ENCODE peak calls at places on chromosomes 5 and 9, in six cellular contexts. S, J, U, X, G and D are unnamed samples.

GRCh38 chr9:131739192-131739961 is 499 bp downstream of the RAPGEF1 start:
- DNase-seq in S (no peak), J (peak; percentile 42), U (no peak), X (no peak), G (peak; percentile 46), D (no peak)

GRCh38 chr5:149170292-149170691 is 29.0 kb downstream of the ABLIM3 start:
- DNase-seq in S (no peak), J (no peak), U (no peak), X (no peak), G (no peak), D (no peak)

GRCh38 chr5:181188700-181189362 is 16.2 kb downstream of the TRIM7 start:
- DNase-seq in S (peak; percentile 84), J (peak; percentile 70), U (peak; percentile 85), X (no peak), G (peak; percentile 61), D (peak; percentile 64)

GRCh38 chr9:72990397-72991182 is 37.7 kb upstream of the ALDH1A1 start:
- DNase-seq in S (no peak), J (no peak), U (no peak), X (no peak), G (no peak), D (no peak)

GRCh38 chr9:109799792-109800191 is 19.8 kb downstream of the PALM2AKAP2 start:
- DNase-seq in S (peak; percentile 47), J (no peak), U (no peak), X (no peak), G (no peak), D (no peak)

GRCh38 chr9:127336708-127337352 is 60.1 kb upstream of the SLC2A8 start:
- DNase-seq in S (peak; percentile 90), J (no peak), U (peak; percentile 82), X (no peak), G (peak; percentile 82), D (no peak)

GRCh38 chr9:13810510-13810909 is 503.4 kb downstream of the NFIB start:
- DNase-seq in S (no peak), J (no peak), U (peak; percentile 25), X (no peak), G (no peak), D (no peak)

GRCh38 chr5:90898330-90899013 is 339.9 kb downstream of the ADGRV1 start:
- DNase-seq in S (no peak), J (no peak), U (no peak), X (no peak), G (no peak), D (no peak)

GRCh38 chr5:93593476-93594060 is 10.5 kb downstream of the NR2F1 start:
- DNase-seq in S (no peak), J (no peak), U (no peak), X (no peak), G (no peak), D (no peak)

GRCh38 chr9:106075991-106076390 is 381.6 kb downstream of the TMEM38B start:
- DNase-seq in S (peak; percentile 73), J (no peak), U (peak; percentile 74), X (no peak), G (no peak), D (no peak)

GRCh38 chr9:82549174-82549821 is 513.6 kb downstream of the RASEF start:
- DNase-seq in S (no peak), J (no peak), U (no peak), X (peak; percentile 11), G (no peak), D (no peak)

GRCh38 chr5:32259033-32259432 is 53.7 kb downstream of the MTMR12 start:
- DNase-seq in S (no peak), J (no peak), U (no peak), X (no peak), G (no peak), D (no peak)

GRCh38 chr9:89793551-89793950 is 188.7 kb downstream of the GADD45G start:
- DNase-seq in S (no peak), J (no peak), U (no peak), X (no peak), G (no peak), D (no peak)

GRCh38 chr5:71910741-71911140 is 191.7 kb downstream of the CARTPT start:
- DNase-seq in S (peak; percentile 48), J (no peak), U (no peak), X (no peak), G (no peak), D (no peak)

GRCh38 chr5:32342656-32343055 is 29.9 kb upstream of the MTMR12 start:
- DNase-seq in S (no peak), J (no peak), U (no peak), X (no peak), G (no peak), D (no peak)

GRCh38 chr5:113900831-113901230 is 387.3 kb downstream of the YTHDC2 start:
- DNase-seq in S (no peak), J (no peak), U (no peak), X (no peak), G (no peak), D (no peak)

GRCh38 chr9:137056739-137057407 is 3.0 kb upstream of the ENTPD2 start:
- DNase-seq in S (no peak), J (no peak), U (no peak), X (no peak), G (no peak), D (no peak)

GRCh38 chr5:7747728-7748127 is 103.2 kb downstream of the CFAP90 start:
- DNase-seq in S (no peak), J (no peak), U (no peak), X (no peak), G (no peak), D (no peak)

GRCh38 chr9:93674580-93675335 is 98.4 kb downstream of the PHF2 start:
- DNase-seq in S (peak; percentile 29), J (peak; percentile 2), U (peak; percentile 13), X (no peak), G (peak; percentile 8), D (no peak)

GRCh38 chr9:108784998-108785397 is 70.8 kb downstream of the ACTL7B start:
- DNase-seq in S (no peak), J (no peak), U (no peak), X (no peak), G (no peak), D (no peak)

GRCh38 chr9:136977223-136978072 is at the start of gene PTGDS:
- DNase-seq in S (no peak), J (no peak), U (no peak), X (no peak), G (peak; percentile 81), D (no peak)

GRCh38 chr9:19948021-19948420 is 159.2 kb upstream of the SLC24A2 start:
- DNase-seq in S (no peak), J (no peak), U (no peak), X (no peak), G (no peak), D (no peak)

GRCh38 chr9:18848657-18849056 is 184.4 kb downstream of the SAXO1 start:
- DNase-seq in S (no peak), J (no peak), U (no peak), X (no peak), G (no peak), D (no peak)

GRCh38 chr5:87231037-87231808 is 36.5 kb upstream of the RASA1 start:
- DNase-seq in S (no peak), J (no peak), U (no peak), X (no peak), G (no peak), D (no peak)

GRCh38 chr9:97078362-97078761 is 39.4 kb upstream of the CTSV start:
- DNase-seq in S (no peak), J (no peak), U (no peak), X (no peak), G (no peak), D (no peak)

GRCh38 chr9:114405294-114406034 is 17.7 kb upstream of the AKNA start:
- DNase-seq in S (peak; percentile 72), J (peak; percentile 81), U (peak; percentile 61), X (peak; percentile 77), G (peak; percentile 81), D (peak; percentile 70)

GRCh38 chr5:160961761-160962160 is 109.8 kb upstream of the ATP10B start:
- DNase-seq in S (no peak), J (no peak), U (no peak), X (no peak), G (no peak), D (no peak)

GRCh38 chr5:144469106-144469505 is 298.4 kb downstream of the KCTD16 start:
- DNase-seq in S (no peak), J (no peak), U (no peak), X (no peak), G (no peak), D (no peak)

GRCh38 chr9:87546704-87547103 is 49.0 kb downstream of the DAPK1 start:
- DNase-seq in S (no peak), J (no peak), U (no peak), X (no peak), G (no peak), D (no peak)
- H3K4me3 ChIP-seq in S (no peak overlapping the region), J (no peak overlapping the region), U (no peak overlapping the region), X (no peak overlapping the region), G (no peak overlapping the region), D (no peak overlapping the region)

GRCh38 chr5:178580556-178580955 is 9.6 kb downstream of the COL23A1 start:
- DNase-seq in S (peak; percentile 26), J (no peak), U (no peak), X (no peak), G (no peak), D (no peak)

GRCh38 chr5:178576591-178577351 is 13.4 kb downstream of the COL23A1 start:
- DNase-seq in S (peak; percentile 40), J (no peak), U (no peak), X (no peak), G (peak; percentile 19), D (no peak)

GRCh38 chr5:178573216-178573615 is 17.0 kb downstream of the COL23A1 start:
- DNase-seq in S (no peak), J (no peak), U (no peak), X (no peak), G (no peak), D (no peak)

GRCh38 chr5:178577944-178578343 is 12.2 kb downstream of the COL23A1 start:
- DNase-seq in S (peak; percentile 21), J (no peak), U (no peak), X (no peak), G (no peak), D (no peak)

GRCh38 chr5:178577376-178577839 is 12.8 kb downstream of the COL23A1 start:
- DNase-seq in S (peak; percentile 46), J (no peak), U (no peak), X (no peak), G (no peak), D (no peak)
- H3K4me3 ChIP-seq in S (no peak overlapping the region), J (no peak overlapping the region), U (peak overlapping the region; percentile 57), X (peak overlapping the region; percentile 43), G (no peak overlapping the region), D (no peak overlapping the region)

DNA sequence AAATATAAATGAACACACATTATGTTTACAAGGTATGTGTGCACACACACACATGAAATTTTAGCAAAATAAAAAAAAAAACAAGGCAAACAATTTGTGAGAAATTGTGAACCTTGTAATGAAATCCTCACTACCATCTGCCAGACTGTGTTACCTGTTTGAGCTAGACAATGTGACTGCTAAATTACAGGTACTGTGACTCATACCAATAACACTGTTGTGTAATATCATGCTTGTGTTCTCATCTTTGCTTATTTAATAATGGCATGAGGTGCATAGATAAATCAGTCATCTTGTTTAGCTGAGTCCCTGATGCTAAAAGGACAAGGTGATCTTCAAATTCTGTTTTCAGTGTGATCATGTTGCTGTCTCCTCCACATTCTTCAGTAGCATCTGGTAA is 966.2 kb upstream of the C9orf72 start:
- DNase-seq in S (no peak), J (no peak), U (no peak), X (no peak), G (no peak), D (no peak)
- H3K4me3 ChIP-seq in S (no peak overlapping the region), J (no peak overlapping the region), U (no peak overlapping the region), X (no peak overlapping the region), G (no peak overlapping the region), D (no peak overlapping the region)

GRCh38 chr5:4230905-4231561 is 635.4 kb downstream of the IRX1 start:
- DNase-seq in S (no peak), J (no peak), U (no peak), X (no peak), G (no peak), D (no peak)
- H3K4me3 ChIP-seq in S (no peak overlapping the region), J (no peak overlapping the region), U (no peak overlapping the region), X (no peak overlapping the region), G (no peak overlapping the region), D (no peak overlapping the region)